ENCODE peak calls at places on chromosomes 1 and 21, in eight cellular contexts. O is SHP77; L is activated T-cell treated with anti-CD3 and anti-CD28 coated beads, Interleukin-2, amount 50 U/mL, for 4 hours; X is BJ; V is cardiac septum; J is ureter; N is NCI-H345; T is HEK293T. C is an unnamed sample.

GRCh38 chr1:23667411-23667810 is 24.2 kb upstream of the RPL11 start:
- DNase-seq in O (no peak), L (no peak), X (no peak), V (no peak), J (no peak), N (peak), T (no peak), C (no peak)

GRCh38 chr1:235883261-235883927 is 16.7 kb upstream of the LYST start:
- DNase-seq in O (peak), L (no peak), X (peak), V (peak), J (peak), N (no peak), T (no peak), C (peak)

GRCh38 chr1:172118618-172119017 is 277.3 kb downstream of the DNM3 start:
- DNase-seq in O (no peak), L (no peak), X (no peak), V (no peak), J (no peak), N (no peak), T (no peak), C (no peak)

GRCh38 chr1:204321665-204322064 is 38.1 kb downstream of the PLEKHA6 start:
- DNase-seq in O (no peak), L (no peak), X (no peak), V (no peak), J (no peak), N (no peak), T (no peak), C (no peak)

GRCh38 chr1:153626929-153627796 is at the start of gene S100A13:
- DNase-seq in O (peak), L (no peak), X (peak), V (no peak), J (peak), N (peak), T (peak), C (peak)

GRCh38 chr1:82160036-82160435 is 359.3 kb downstream of the ADGRL2 start:
- DNase-seq in O (no peak), L (no peak), X (no peak), V (no peak), J (no peak), N (no peak), T (no peak), C (no peak)

GRCh38 chr1:119448112-119448511 is 33.2 kb downstream of the HSD3B2 start:
- DNase-seq in O (no peak), L (no peak), X (no peak), V (no peak), J (no peak), N (no peak), T (no peak), C (no peak)

GRCh38 chr1:18233176-18233864 is 125.7 kb downstream of the IGSF21 start:
- DNase-seq in O (no peak), L (no peak), X (no peak), V (no peak), J (no peak), N (no peak), T (no peak), C (no peak)

GRCh38 chr1:32907435-32907834 is 6.2 kb upstream of the TMEM54 start:
- DNase-seq in O (no peak), L (no peak), X (no peak), V (no peak), J (no peak), N (no peak), T (no peak), C (no peak)

GRCh38 chr21:34875830-34876229 is 173.3 kb downstream of the RUNX1 start:
- DNase-seq in O (no peak), L (no peak), X (no peak), V (no peak), J (no peak), N (no peak), T (no peak), C (peak)

GRCh38 chr1:230641346-230641745 is 935 bp upstream of the COG2 start:
- DNase-seq in O (no peak), L (no peak), X (no peak), V (no peak), J (no peak), N (no peak), T (no peak), C (no peak)

GRCh38 chr1:76944942-76945341 is 77.7 kb downstream of the ST6GALNAC5 start:
- DNase-seq in O (no peak), L (no peak), X (no peak), V (no peak), J (no peak), N (no peak), T (no peak), C (no peak)

GRCh38 chr1:181131255-181131901 is 42.9 kb downstream of the IER5 start:
- DNase-seq in O (no peak), L (no peak), X (no peak), V (no peak), J (no peak), N (no peak), T (no peak), C (no peak)

GRCh38 chr21:14589855-14590563 is 43.9 kb upstream of the SAMSN1 start:
- DNase-seq in O (no peak), L (no peak), X (no peak), V (no peak), J (no peak), N (no peak), T (no peak), C (no peak)

C was measured in endothelial cell of umbilical vein.